ENCODE peak calls at places on chromosomes 6 and 20, in seven cellular contexts. One of them, this sample, is unnamed.

GRCh38 chr6:145891565-145891964 is 72.6 kb downstream of the SHPRH start:
- DNase-seq in MCF 10A: no peak
- DNase-seq in fibroblast of pulmonary artery: peak
- DNase-seq in HCT116: no peak
- DNase-seq in osteocyte: no peak
- DNase-seq in NB4: no peak
- DNase-seq in brain microvascular endothelial cell: peak
- DNase-seq in this sample: no peak

GRCh38 chr6:47698342-47698787 is at the start of gene ADGRF4:
- DNase-seq in brain microvascular endothelial cell: peak
- DNase-seq in fibroblast of pulmonary artery: peak
- DNase-seq in MCF 10A: peak
- DNase-seq in osteocyte: no peak
- DNase-seq in NB4: peak
- DNase-seq in HCT116: no peak
- DNase-seq in this sample: no peak

GRCh38 chr20:46050885-46051284 is 21.9 kb downstream of the SLC12A5 start:
- DNase-seq in NB4: no peak
- DNase-seq in brain microvascular endothelial cell: no peak
- DNase-seq in MCF 10A: no peak
- DNase-seq in HCT116: no peak
- DNase-seq in fibroblast of pulmonary artery: no peak
- DNase-seq in osteocyte: no peak
- DNase-seq in this sample: no peak

GRCh38 chr6:101117397-101118185 is 236.5 kb upstream of the ASCC3 start:
- DNase-seq in HCT116: no peak
- DNase-seq in fibroblast of pulmonary artery: no peak
- DNase-seq in NB4: no peak
- DNase-seq in brain microvascular endothelial cell: no peak
- DNase-seq in osteocyte: no peak
- DNase-seq in MCF 10A: no peak
- DNase-seq in this sample: no peak

GRCh38 chr20:4813076-4813838 is 91.5 kb downstream of the PRND start:
- DNase-seq in osteocyte: no peak
- DNase-seq in brain microvascular endothelial cell: no peak
- DNase-seq in MCF 10A: no peak
- DNase-seq in NB4: peak
- DNase-seq in HCT116: no peak
- DNase-seq in fibroblast of pulmonary artery: peak
- DNase-seq in this sample: peak

GRCh38 chr6:170221052-170221752 is 69.7 kb downstream of the DLL1 start:
- DNase-seq in brain microvascular endothelial cell: no peak
- DNase-seq in HCT116: no peak
- DNase-seq in fibroblast of pulmonary artery: no peak
- DNase-seq in MCF 10A: no peak
- DNase-seq in osteocyte: peak
- DNase-seq in NB4: peak
- DNase-seq in this sample: no peak

GRCh38 chr20:11906626-11907480 is 10.8 kb upstream of the BTBD3 start:
- DNase-seq in brain microvascular endothelial cell: no peak
- DNase-seq in NB4: no peak
- DNase-seq in HCT116: no peak
- DNase-seq in MCF 10A: peak
- DNase-seq in fibroblast of pulmonary artery: no peak
- DNase-seq in osteocyte: no peak
- DNase-seq in this sample: no peak

GRCh38 chr6:70838907-70839285 is 118.0 kb downstream of the B3GAT2 start:
- DNase-seq in osteocyte: no peak
- DNase-seq in HCT116: no peak
- DNase-seq in fibroblast of pulmonary artery: no peak
- DNase-seq in brain microvascular endothelial cell: no peak
- DNase-seq in NB4: no peak
- DNase-seq in MCF 10A: no peak
- DNase-seq in this sample: no peak

GRCh38 chr6:28982476-28983266 is 22.4 kb downstream of the ZNF311 start:
- DNase-seq in NB4: peak
- DNase-seq in MCF 10A: peak
- DNase-seq in HCT116: no peak
- DNase-seq in brain microvascular endothelial cell: peak
- DNase-seq in fibroblast of pulmonary artery: peak
- DNase-seq in osteocyte: no peak
- DNase-seq in this sample: no peak

GRCh38 chr20:51319522-51319921 is 223.0 kb downstream of the NFATC2 start:
- DNase-seq in fibroblast of pulmonary artery: no peak
- DNase-seq in brain microvascular endothelial cell: no peak
- DNase-seq in NB4: no peak
- DNase-seq in HCT116: no peak
- DNase-seq in osteocyte: no peak
- DNase-seq in MCF 10A: no peak
- DNase-seq in this sample: no peak

GRCh38 chr20:60062431-60063336 is 104.5 kb downstream of the CDH26 start:
- DNase-seq in HCT116: no peak
- DNase-seq in MCF 10A: no peak
- DNase-seq in NB4: no peak
- DNase-seq in osteocyte: no peak
- DNase-seq in brain microvascular endothelial cell: peak
- DNase-seq in fibroblast of pulmonary artery: peak
- DNase-seq in this sample: no peak

GRCh38 chr20:51734876-51735499 is 33.2 kb downstream of the ATP9A start:
- DNase-seq in fibroblast of pulmonary artery: no peak
- DNase-seq in NB4: no peak
- DNase-seq in brain microvascular endothelial cell: no peak
- DNase-seq in HCT116: no peak
- DNase-seq in osteocyte: no peak
- DNase-seq in MCF 10A: no peak
- DNase-seq in this sample: no peak

GRCh38 chr20:51586005-51586440 is 43.5 kb upstream of the NFATC2 start:
- DNase-seq in fibroblast of pulmonary artery: peak
- DNase-seq in NB4: peak
- DNase-seq in brain microvascular endothelial cell: peak
- DNase-seq in MCF 10A: peak
- DNase-seq in osteocyte: no peak
- DNase-seq in HCT116: peak
- DNase-seq in this sample: no peak

GRCh38 chr20:15063077-15063476 is 725.7 kb upstream of the FLRT3 start:
- DNase-seq in HCT116: no peak
- DNase-seq in MCF 10A: no peak
- DNase-seq in osteocyte: no peak
- DNase-seq in brain microvascular endothelial cell: no peak
- DNase-seq in NB4: no peak
- DNase-seq in fibroblast of pulmonary artery: peak
- DNase-seq in this sample: no peak

GRCh38 chr6:131823276-131823902 is 15.6 kb downstream of the ENPP1 start:
- DNase-seq in fibroblast of pulmonary artery: no peak
- DNase-seq in HCT116: no peak
- DNase-seq in brain microvascular endothelial cell: peak
- DNase-seq in MCF 10A: no peak
- DNase-seq in osteocyte: no peak
- DNase-seq in NB4: no peak
- DNase-seq in this sample: no peak

GRCh38 chr20:62588458-62589149 is 53.7 kb upstream of the SLCO4A1 start:
- DNase-seq in osteocyte: no peak
- DNase-seq in NB4: no peak
- DNase-seq in MCF 10A: no peak
- DNase-seq in fibroblast of pulmonary artery: no peak
- DNase-seq in brain microvascular endothelial cell: no peak
- DNase-seq in HCT116: no peak
- DNase-seq in this sample: no peak
- TF ChIP-seq CTCF in osteocyte: no peak
- TF ChIP-seq CTCF in NB4: no peak
- TF ChIP-seq CTCF in MCF 10A: no peak
- TF ChIP-seq CTCF in fibroblast of pulmonary artery: no peak
- TF ChIP-seq CTCF in brain microvascular endothelial cell: no peak
- TF ChIP-seq CTCF in HCT116: no peak
- TF ChIP-seq CTCF in this sample: no peak

GRCh38 chr6:54262499-54262898 is 45.7 kb upstream of the TINAG start:
- DNase-seq in fibroblast of pulmonary artery: no peak
- DNase-seq in brain microvascular endothelial cell: no peak
- DNase-seq in NB4: no peak
- DNase-seq in HCT116: no peak
- DNase-seq in MCF 10A: no peak
- DNase-seq in osteocyte: no peak
- DNase-seq in this sample: no peak

GRCh38 chr6:54264581-54265272 is 43.5 kb upstream of the TINAG start:
- DNase-seq in osteocyte: no peak
- DNase-seq in brain microvascular endothelial cell: no peak
- DNase-seq in fibroblast of pulmonary artery: peak
- DNase-seq in HCT116: no peak
- DNase-seq in MCF 10A: no peak
- DNase-seq in NB4: no peak
- DNase-seq in this sample: no peak

GRCh38 chr6:54262956-54263355 is 45.3 kb upstream of the TINAG start:
- DNase-seq in MCF 10A: no peak
- DNase-seq in brain microvascular endothelial cell: no peak
- DNase-seq in osteocyte: no peak
- DNase-seq in NB4: no peak
- DNase-seq in fibroblast of pulmonary artery: no peak
- DNase-seq in HCT116: no peak
- DNase-seq in this sample: no peak

GRCh38 chr6:54267798-54268197 is 40.4 kb upstream of the TINAG start:
- DNase-seq in fibroblast of pulmonary artery: peak
- DNase-seq in HCT116: peak
- DNase-seq in brain microvascular endothelial cell: peak
- DNase-seq in osteocyte: no peak
- DNase-seq in NB4: peak
- DNase-seq in MCF 10A: peak
- DNase-seq in this sample: no peak

DNA sequence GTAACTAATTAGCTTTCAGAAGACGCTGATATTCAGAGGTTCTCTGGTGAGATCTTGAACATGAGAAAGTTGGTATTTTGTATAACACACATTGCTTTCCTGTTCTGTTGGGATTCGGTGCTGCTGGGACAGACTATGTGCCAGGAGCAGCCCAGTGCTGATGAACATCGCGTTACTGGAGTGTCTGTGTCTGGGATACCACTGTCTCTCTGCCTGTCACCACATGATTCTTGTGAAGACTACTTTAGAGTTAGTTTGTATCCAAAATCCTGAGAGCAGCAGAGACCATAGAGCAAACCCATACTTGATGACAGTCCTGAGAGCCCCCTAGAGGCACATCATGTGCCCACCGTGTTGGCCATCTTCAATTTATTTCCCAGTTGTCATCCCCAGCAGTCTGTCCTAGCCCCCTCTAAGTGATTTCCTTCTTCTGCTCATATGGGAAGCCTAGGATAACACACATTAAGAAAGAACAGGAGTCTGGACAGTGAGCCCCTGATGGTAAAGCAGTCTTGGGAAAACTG is 41.8 kb upstream of the TINAG start:
- DNase-seq in NB4: peak
- DNase-seq in HCT116: no peak
- DNase-seq in MCF 10A: no peak
- DNase-seq in brain microvascular endothelial cell: no peak
- DNase-seq in fibroblast of pulmonary artery: no peak
- DNase-seq in osteocyte: no peak
- DNase-seq in this sample: no peak
- TF ChIP-seq CTCF in NB4: no peak
- TF ChIP-seq CTCF in HCT116: peak
- TF ChIP-seq CTCF in MCF 10A: no peak
- TF ChIP-seq CTCF in brain microvascular endothelial cell: peak
- TF ChIP-seq CTCF in fibroblast of pulmonary artery: no peak
- TF ChIP-seq CTCF in osteocyte: peak
- TF ChIP-seq CTCF in this sample: no peak

GRCh38 chr6:157571995-157572394 is 191.0 kb downstream of the ZDHHC14 start:
- DNase-seq in MCF 10A: no peak
- DNase-seq in fibroblast of pulmonary artery: no peak
- DNase-seq in osteocyte: peak
- DNase-seq in NB4: no peak
- DNase-seq in brain microvascular endothelial cell: no peak
- DNase-seq in HCT116: no peak
- DNase-seq in this sample: no peak

GRCh38 chr6:157569543-157569942 is 188.6 kb downstream of the ZDHHC14 start:
- DNase-seq in fibroblast of pulmonary artery: no peak
- DNase-seq in osteocyte: no peak
- DNase-seq in NB4: no peak
- DNase-seq in MCF 10A: no peak
- DNase-seq in brain microvascular endothelial cell: no peak
- DNase-seq in HCT116: no peak
- DNase-seq in this sample: no peak

GRCh38 chr6:157570104-157570503 is 189.1 kb downstream of the ZDHHC14 start:
- DNase-seq in osteocyte: no peak
- DNase-seq in HCT116: no peak
- DNase-seq in fibroblast of pulmonary artery: no peak
- DNase-seq in NB4: no peak
- DNase-seq in MCF 10A: no peak
- DNase-seq in brain microvascular endothelial cell: no peak
- DNase-seq in this sample: no peak

GRCh38 chr6:157570752-157571151 is 189.8 kb downstream of the ZDHHC14 start:
- DNase-seq in brain microvascular endothelial cell: no peak
- DNase-seq in NB4: no peak
- DNase-seq in HCT116: no peak
- DNase-seq in fibroblast of pulmonary artery: no peak
- DNase-seq in osteocyte: no peak
- DNase-seq in MCF 10A: no peak
- DNase-seq in this sample: no peak

DNA sequence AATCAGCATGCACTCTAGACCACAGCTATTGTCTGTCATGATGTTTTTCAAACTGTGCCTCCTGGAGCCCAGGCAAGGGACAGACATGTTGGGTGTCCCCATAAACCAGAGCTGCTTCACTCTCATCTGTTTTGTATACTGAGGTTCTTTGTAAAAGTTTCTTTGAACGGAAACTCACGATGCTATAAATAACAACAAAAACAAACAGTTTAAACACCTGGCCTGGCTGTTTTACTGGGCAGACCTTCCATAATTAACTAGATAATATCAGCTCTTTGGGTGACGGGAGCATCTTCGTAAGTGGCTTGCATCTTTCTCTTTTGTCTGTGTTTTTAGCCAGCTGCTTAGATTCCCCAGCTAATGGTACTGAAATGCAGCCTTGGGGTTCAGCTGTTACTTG is 190.3 kb downstream of the ZDHHC14 start:
- DNase-seq in HCT116: no peak
- DNase-seq in NB4: no peak
- DNase-seq in fibroblast of pulmonary artery: no peak
- DNase-seq in MCF 10A: no peak
- DNase-seq in osteocyte: peak
- DNase-seq in brain microvascular endothelial cell: no peak
- DNase-seq in this sample: no peak
- TF ChIP-seq CTCF in HCT116: no peak
- TF ChIP-seq CTCF in NB4: no peak
- TF ChIP-seq CTCF in fibroblast of pulmonary artery: no peak
- TF ChIP-seq CTCF in MCF 10A: no peak
- TF ChIP-seq CTCF in osteocyte: no peak
- TF ChIP-seq CTCF in brain microvascular endothelial cell: no peak
- TF ChIP-seq CTCF in this sample: no peak

DNA sequence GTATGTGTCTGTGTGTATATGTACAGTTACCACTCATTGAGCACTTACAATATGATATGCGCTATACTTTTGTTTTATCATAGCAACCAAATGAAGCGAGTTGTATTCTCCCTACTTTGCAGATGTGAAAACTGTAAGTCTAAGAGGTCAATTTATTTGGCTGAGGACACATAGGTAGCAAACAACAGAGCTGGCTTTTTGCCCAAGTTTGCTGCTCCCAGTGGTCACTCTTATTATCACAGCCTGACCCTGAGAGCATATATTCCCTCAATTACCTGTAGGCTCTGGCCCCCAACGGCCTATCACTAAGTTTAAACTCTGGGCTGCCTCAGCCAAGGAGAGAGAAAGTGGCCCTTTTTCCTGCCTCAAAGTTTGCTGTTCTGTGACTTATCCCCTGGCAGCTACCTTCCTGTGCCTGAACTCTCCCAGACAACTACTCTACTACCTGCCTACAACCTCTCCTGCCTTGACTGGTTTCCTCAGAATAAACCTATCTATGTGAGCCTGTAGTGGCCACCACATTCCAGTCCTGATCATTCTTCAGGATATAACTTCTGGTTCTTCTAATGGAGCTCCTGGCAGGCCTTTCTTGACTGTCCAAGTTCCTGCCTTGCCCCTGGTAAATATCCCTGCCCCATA is 221.8 kb downstream of the FRK start:
- DNase-seq in fibroblast of pulmonary artery: peak
- DNase-seq in MCF 10A: peak
- DNase-seq in osteocyte: no peak
- DNase-seq in brain microvascular endothelial cell: peak
- DNase-seq in NB4: peak
- DNase-seq in HCT116: peak
- DNase-seq in this sample: peak
- TF ChIP-seq CTCF in fibroblast of pulmonary artery: peak
- TF ChIP-seq CTCF in MCF 10A: peak
- TF ChIP-seq CTCF in osteocyte: peak
- TF ChIP-seq CTCF in brain microvascular endothelial cell: peak
- TF ChIP-seq CTCF in NB4: peak
- TF ChIP-seq CTCF in HCT116: peak
- TF ChIP-seq CTCF in this sample: peak

This sample was measured in GM13977.